ENCODE peak calls at places on chromosomes 7 and 10, in nine cellular contexts. O is body of pancreas, Q is GM12891, K is IMR-90, T is H54, S is A549, N is adrenal gland, M is K562, A is uterus. R is an unnamed sample.

GRCh38 chr10:119659951-119660350 is 8.8 kb downstream of the BAG3 start:
- DNase-seq in A (no peak), N (no peak), K (no peak), S (no peak), Q (no peak), M (no peak), O (peak), T (no peak), R (peak)

GRCh38 chr10:62327897-62328296 is 46.3 kb upstream of the ZNF365 start:
- DNase-seq in O (no peak), K (no peak), S (no peak), Q (no peak), M (no peak), T (no peak), A (no peak), N (no peak), R (no peak)

GRCh38 chr10:61404771-61405170 is 48.4 kb downstream of the TMEM26 start:
- DNase-seq in M (no peak), T (no peak), K (peak), N (no peak), A (no peak), Q (no peak), S (no peak), O (no peak), R (no peak)

GRCh38 chr10:92627845-92628480 is 35.0 kb downstream of the KIF11 start:
- DNase-seq in S (peak), Q (no peak), K (no peak), N (no peak), M (peak), A (no peak), T (no peak), O (no peak), R (no peak)

GRCh38 chr10:12566161-12567115 is 217.1 kb downstream of the CAMK1D start:
- DNase-seq in A (peak), T (no peak), K (peak), N (peak), O (no peak), M (no peak), S (no peak), Q (no peak), R (no peak)

GRCh38 chr10:61320996-61321395 is 132.2 kb downstream of the TMEM26 start:
- DNase-seq in O (no peak), A (no peak), K (no peak), T (no peak), M (no peak), N (no peak), Q (no peak), S (no peak), R (no peak)

GRCh38 chr10:5975641-5976473 is 1.5 kb downstream of the IL15RA start:
- DNase-seq in S (no peak), M (peak), A (peak), O (peak), Q (peak), K (peak), N (peak), T (no peak), R (peak)

GRCh38 chr10:114271779-114272167 is 32.7 kb downstream of the VWA2 start:
- DNase-seq in A (peak), Q (no peak), N (peak), O (no peak), T (peak), S (peak), K (peak), M (no peak), R (peak)

GRCh38 chr10:36448760-36449681 is 676.4 kb upstream of the ANKRD30A start:
- DNase-seq in A (no peak), O (no peak), T (no peak), K (peak), S (no peak), N (no peak), Q (no peak), M (no peak), R (no peak)

GRCh38 chr10:6987536-6987945 is 407.5 kb upstream of the PRKCQ start:
- DNase-seq in O (no peak), Q (no peak), S (no peak), N (no peak), M (no peak), K (no peak), T (no peak), A (no peak), R (no peak)

GRCh38 chr10:52258791-52259427 is 55.2 kb upstream of the DKK1 start:
- DNase-seq in S (no peak), O (no peak), K (peak), T (no peak), M (no peak), A (no peak), Q (no peak), N (no peak), R (peak)

GRCh38 chr7:157951300-157952049 is 614.7 kb downstream of the DNAJB6 start:
- DNase-seq in S (no peak), O (no peak), A (no peak), Q (no peak), N (no peak), M (no peak), K (no peak), T (no peak), R (no peak)

GRCh38 chr10:21985541-21985940 is 18.0 kb downstream of the DNAJC1 start:
- DNase-seq in O (no peak), A (no peak), Q (no peak), S (no peak), T (no peak), M (no peak), K (peak), N (no peak), R (no peak)

GRCh38 chr7:46153951-46154787 is 233.1 kb upstream of the IGFBP3 start:
- DNase-seq in A (no peak), T (no peak), Q (no peak), O (no peak), N (no peak), M (no peak), S (peak), K (no peak), R (no peak)

GRCh38 chr7:17680943-17681351 is 259.3 kb downstream of the SNX13 start:
- DNase-seq in N (no peak), S (peak), M (no peak), T (no peak), O (no peak), A (no peak), K (peak), Q (no peak), R (no peak)

GRCh38 chr10:58952747-58953466 is 223.5 kb upstream of the PHYHIPL start:
- DNase-seq in S (peak), K (peak), N (peak), A (peak), M (peak), Q (no peak), O (peak), T (no peak), R (no peak)

GRCh38 chr10:28532223-28532508 is 752 bp upstream of the WAC start:
- DNase-seq in O (no peak), N (peak), M (no peak), A (no peak), K (no peak), S (no peak), Q (peak), T (no peak), R (peak)

GRCh38 chr10:370222-370825 is 235.1 kb downstream of the ZMYND11 start:
- DNase-seq in Q (no peak), K (peak), N (no peak), O (no peak), M (no peak), A (no peak), T (no peak), S (no peak), R (no peak)

GRCh38 chr10:118957966-118958365 is 71.5 kb upstream of the NANOS1 start:
- DNase-seq in A (no peak), N (no peak), O (no peak), K (no peak), T (no peak), Q (no peak), S (no peak), M (no peak), R (no peak)

GRCh38 chr10:79073784-79074432 is 5.1 kb downstream of the ZMIZ1 start:
- DNase-seq in T (no peak), Q (no peak), S (no peak), K (peak), N (peak), A (peak), O (peak), M (no peak), R (no peak)

GRCh38 chr10:119807960-119808697 is 64.5 kb downstream of the MCMBP start:
- DNase-seq in T (peak), N (no peak), S (no peak), K (peak), O (no peak), Q (no peak), M (no peak), A (no peak), R (no peak)

GRCh38 chr7:24820730-24821044 is 63.4 kb upstream of the GSDME start:
- DNase-seq in A (no peak), K (no peak), M (no peak), T (peak), Q (no peak), O (no peak), S (peak), N (no peak), R (no peak)

GRCh38 chr10:114869500-114869899 is 47.9 kb downstream of the FHIP2A start:
- DNase-seq in A (no peak), M (no peak), S (no peak), K (peak), T (no peak), Q (no peak), O (no peak), N (no peak), R (no peak)

GRCh38 chr10:123655763-123656162 is 10.4 kb upstream of the GPR26 start:
- DNase-seq in N (no peak), K (no peak), Q (no peak), A (no peak), M (no peak), T (no peak), O (no peak), S (no peak), R (no peak)

GRCh38 chr7:88218836-88219605 is 817 bp downstream of the SRI start:
- DNase-seq in T (peak), N (peak), O (peak), K (peak), Q (no peak), M (peak), A (peak), S (no peak), R (peak)

GRCh38 chr10:88117869-88118632 is 254.6 kb downstream of the PTEN start:
- DNase-seq in S (peak), K (no peak), O (no peak), N (no peak), T (no peak), M (no peak), A (no peak), Q (no peak), R (no peak)

GRCh38 chr7:104272767-104273384 is 55.5 kb upstream of the LHFPL3 start:
- DNase-seq in Q (no peak), N (no peak), S (peak), T (no peak), M (peak), O (no peak), A (no peak), K (peak), R (no peak)

GRCh38 chr7:154873722-154874121 is 129.2 kb downstream of the PAXIP1 start:
- DNase-seq in K (no peak), N (no peak), M (no peak), S (no peak), A (no peak), Q (no peak), T (no peak), O (no peak), R (no peak)

GRCh38 chr10:116833986-116834760 is 15.1 kb upstream of the ENO4 start:
- DNase-seq in A (no peak), M (no peak), Q (no peak), T (no peak), K (no peak), S (no peak), O (no peak), N (no peak), R (no peak)

GRCh38 chr10:101069441-101069840 is 7.7 kb downstream of the KAZALD1 start:
- DNase-seq in A (no peak), N (no peak), M (no peak), S (no peak), K (no peak), O (no peak), Q (no peak), T (no peak), R (no peak)

GRCh38 chr10:124605481-124605855 is 138.7 kb downstream of the FAM53B start:
- DNase-seq in N (no peak), K (no peak), M (no peak), T (no peak), O (no peak), Q (no peak), A (no peak), S (no peak), R (no peak)

GRCh38 chr7:88664630-88665233 is 94.8 kb upstream of the ZNF804B start:
- DNase-seq in Q (no peak), M (no peak), N (no peak), O (no peak), A (no peak), T (peak), S (peak), K (no peak), R (no peak)

GRCh38 chr10:47370878-47371277 is 13.2 kb downstream of the ZNF488 start:
- DNase-seq in M (no peak), S (no peak), A (no peak), K (no peak), Q (no peak), T (no peak), N (no peak), O (no peak), R (no peak)

DNA sequence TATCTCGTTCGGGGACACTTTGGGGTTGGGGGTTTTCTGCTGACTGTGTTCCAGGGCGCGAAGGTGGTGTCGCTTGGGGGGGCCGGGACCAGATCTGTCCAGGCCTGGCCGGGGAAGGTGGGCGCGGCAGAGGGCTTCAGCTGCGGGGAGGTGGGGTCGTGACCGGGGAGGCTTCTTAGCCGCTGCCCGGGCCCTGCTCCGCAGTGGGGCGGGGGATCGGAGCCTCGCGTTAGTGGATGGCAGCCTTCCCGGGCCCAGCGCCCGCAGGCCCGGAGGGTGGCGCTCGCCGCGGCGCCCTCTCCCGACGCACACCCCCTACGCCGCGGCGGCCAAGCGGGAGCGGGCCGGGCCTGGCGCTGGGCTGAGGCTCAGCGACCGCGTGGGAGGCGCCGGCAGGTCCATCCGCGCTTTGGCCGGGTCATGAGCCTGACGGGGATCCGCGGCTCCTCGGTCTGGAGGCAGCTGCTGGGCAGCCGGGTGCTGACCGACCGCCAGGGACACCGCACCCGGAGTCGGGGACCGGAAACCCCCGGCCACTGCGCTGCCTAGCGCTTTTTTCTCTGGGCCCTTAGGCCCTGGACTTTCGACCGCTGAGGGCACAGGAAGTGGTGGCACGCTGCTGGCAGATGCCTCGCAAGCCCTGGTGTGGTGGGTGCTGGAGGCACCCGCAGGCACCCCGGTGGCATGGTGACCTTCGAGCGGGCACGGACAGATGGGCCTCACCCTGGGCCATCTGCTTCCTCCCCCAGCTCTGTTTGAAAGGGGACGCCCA is 1.2 kb downstream of the AGAP3 start:
- DNase-seq in K (peak), M (peak), O (peak), Q (no peak), A (peak), T (peak), S (peak), N (peak), R (no peak)
- TF ChIP-seq POLR2A in K (no peak), M (peak), O (peak), Q (no peak), A (no peak), T (peak), S (peak), N (peak), R (peak)

DNA sequence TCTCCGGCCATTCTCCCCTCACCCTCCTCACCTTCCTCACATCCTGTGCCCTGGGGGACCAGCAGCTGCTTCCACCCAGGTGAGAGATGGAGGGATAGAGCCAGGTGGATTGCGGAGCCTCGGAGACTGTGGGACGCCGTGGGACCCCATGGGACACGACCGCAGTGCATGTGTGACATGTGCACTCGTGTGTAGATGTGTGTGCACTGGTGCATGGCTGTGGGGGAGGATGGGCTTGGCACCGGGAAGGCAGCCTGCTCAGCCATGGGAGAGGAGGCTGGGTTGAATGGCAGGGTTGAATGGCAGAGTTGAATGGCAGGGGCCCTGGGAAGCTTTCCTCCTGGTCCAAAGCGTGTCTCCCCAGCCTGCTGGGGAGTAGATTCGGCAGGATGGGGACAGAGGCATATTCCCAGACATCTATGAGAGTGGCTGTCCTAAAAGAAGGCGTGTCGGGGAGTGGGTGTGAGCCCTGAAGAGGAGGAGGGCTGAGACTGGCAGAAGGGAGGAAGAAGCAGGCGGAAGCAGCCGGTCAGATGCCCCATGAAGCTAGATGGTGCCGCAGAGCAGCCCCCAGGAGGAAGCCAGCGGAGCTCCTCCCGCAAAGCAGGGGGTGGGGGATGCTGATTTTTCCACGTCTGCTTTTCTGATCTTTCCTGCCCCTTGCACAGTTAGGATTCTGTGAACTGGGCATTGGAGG is 815 bp downstream of the GIMAP8 start:
- DNase-seq in N (peak), Q (peak), A (no peak), T (no peak), M (no peak), O (no peak), K (no peak), S (no peak), R (peak)
- TF ChIP-seq POLR2A in N (no peak), Q (no peak), A (no peak), T (no peak), M (no peak), O (no peak), K (no peak), S (no peak), R (peak)

GRCh38 chr7:107998660-107999480 is 4.1 kb downstream of the LAMB1 start:
- DNase-seq in S (no peak), Q (no peak), K (no peak), M (no peak), N (no peak), T (no peak), O (no peak), A (no peak), R (no peak)

GRCh38 chr7:108001759-108002725 is 919 bp downstream of the LAMB1 start:
- DNase-seq in K (peak), N (no peak), A (peak), T (no peak), Q (peak), O (no peak), S (no peak), M (no peak), R (no peak)

GRCh38 chr7:107998150-107998549 is 4.8 kb downstream of the LAMB1 start:
- DNase-seq in O (no peak), K (no peak), M (peak), A (no peak), Q (no peak), T (no peak), S (no peak), N (no peak), R (no peak)

GRCh38 chr7:108000875-108001758 is 1.8 kb downstream of the LAMB1 start:
- DNase-seq in K (peak), N (peak), O (peak), M (no peak), T (no peak), A (peak), S (peak), Q (no peak), R (no peak)

GRCh38 chr7:107999814-108000560 is 3.0 kb downstream of the LAMB1 start:
- DNase-seq in A (no peak), O (no peak), K (peak), N (no peak), M (no peak), S (no peak), T (no peak), Q (no peak), R (no peak)
- TF ChIP-seq POLR2A in A (no peak), O (no peak), K (no peak), N (no peak), M (no peak), S (no peak), T (no peak), Q (no peak), R (no peak)

GRCh38 chr7:36474283-36475010 is 84.8 kb downstream of the ANLN start:
- DNase-seq in O (no peak), A (no peak), Q (no peak), M (peak), K (peak), N (no peak), S (no peak), T (peak), R (no peak)
- TF ChIP-seq POLR2A in O (no peak), A (no peak), Q (no peak), M (no peak), K (no peak), N (no peak), S (no peak), T (no peak), R (no peak)